ENCODE peak calls at places on chromosomes 11 and 22, in six cellular contexts. P, T, O, J, X and G are unnamed samples.

GRCh38 chr11:125114518-125114917 is 3.1 kb upstream of the TMEM218 start:
- DNase-seq in P (no peak), O (no peak), T (no peak), X (no peak), J (no peak), G (no peak)

GRCh38 chr11:44950036-44950624 is 553 bp downstream of the TP53I11 start:
- DNase-seq in T (no peak), O (no peak), X (no peak), P (no peak), J (peak; percentile 54), G (no peak)

GRCh38 chr22:33678523-33678922 is 241.8 kb downstream of the LARGE1 start:
- DNase-seq in X (no peak), J (no peak), O (no peak), P (no peak), T (no peak), G (no peak)

GRCh38 chr11:117706322-117706814 is 90.6 kb downstream of the DSCAML1 start:
- DNase-seq in O (no peak), T (no peak), P (no peak), X (no peak), J (no peak), G (no peak)

GRCh38 chr22:41574847-41575381 is 14.1 kb downstream of the CSDC2 start:
- DNase-seq in P (no peak), J (peak; percentile 79), X (no peak), T (peak; percentile 70), O (no peak), G (no peak)

GRCh38 chr11:124717786-124718634 is 21.7 kb upstream of the NRGN start:
- DNase-seq in O (no peak), T (peak; percentile 28), P (no peak), X (no peak), J (peak; percentile 32), G (no peak)

GRCh38 chr22:42932857-42933782 is 76.0 kb upstream of the ARFGAP3 start:
- DNase-seq in T (no peak), J (peak; percentile 69), X (no peak), O (no peak), P (no peak), G (peak; percentile 78)

GRCh38 chr22:23068832-23069385 is 1.4 kb upstream of the GNAZ start:
- DNase-seq in P (no peak), J (no peak), X (no peak), T (no peak), O (peak; percentile 39), G (peak; percentile 18)

GRCh38 chr11:17610402-17610894 is 63.4 kb downstream of the OTOG start:
- DNase-seq in O (no peak), P (no peak), T (no peak), J (no peak), X (no peak), G (no peak)

GRCh38 chr22:45263790-45264269 is 20.9 kb upstream of the UPK3A start:
- DNase-seq in O (no peak), T (peak; percentile 78), X (peak; percentile 54), J (peak; percentile 75), P (peak; percentile 72), G (peak; percentile 74)

GRCh38 chr22:19343470-19343869 is 52.0 kb upstream of the CLTCL1 start:
- DNase-seq in O (no peak), T (no peak), X (no peak), P (no peak), J (no peak), G (no peak)

GRCh38 chr11:13596601-13597000 is 71.9 kb upstream of the FAR1 start:
- DNase-seq in J (no peak), T (no peak), O (no peak), P (no peak), X (no peak), G (no peak)

GRCh38 chr11:125679397-125679796 is 1.2 kb downstream of the ACRV1 start:
- DNase-seq in T (peak; percentile 9), O (no peak), J (no peak), X (no peak), P (no peak), G (no peak)

GRCh38 chr22:17964647-17965046 is 59.7 kb downstream of the MICAL3 start:
- DNase-seq in O (no peak), P (no peak), J (no peak), T (no peak), X (no peak), G (no peak)

GRCh38 chr22:36445158-36445668 is 36.2 kb downstream of the TXN2 start:
- DNase-seq in J (peak; percentile 61), X (no peak), O (no peak), T (peak; percentile 98), P (peak; percentile 51), G (no peak)

GRCh38 chr22:41862160-41862529 is 29.2 kb downstream of the SREBF2 start:
- DNase-seq in X (peak; percentile 65), P (peak; percentile 50), J (no peak), O (no peak), T (peak; percentile 37), G (no peak)

GRCh38 chr22:29306830-29307657 is 594 bp downstream of the GAS2L1 start:
- DNase-seq in T (peak; percentile 70), X (no peak), P (no peak), O (no peak), J (peak; percentile 87), G (no peak)

GRCh38 chr11:72280037-72280436 is 36.1 kb upstream of the PHOX2A start:
- DNase-seq in J (no peak), O (no peak), P (no peak), X (no peak), T (no peak), G (no peak)

GRCh38 chr11:12200359-12201015 is 90.1 kb downstream of the MICAL2 start:
- DNase-seq in J (peak; percentile 68), T (peak; percentile 68), X (no peak), P (no peak), O (no peak), G (no peak)

GRCh38 chr11:57476883-57477506 is 16.7 kb downstream of the RTN4RL2 start:
- DNase-seq in J (peak; percentile 36), O (no peak), P (no peak), T (no peak), X (peak; percentile 64), G (no peak)

GRCh38 chr11:13074714-13075464 is 65.8 kb downstream of the RASSF10 start:
- DNase-seq in J (no peak), T (no peak), P (no peak), X (no peak), O (no peak), G (no peak)

GRCh38 chr11:39992550-39992949 is 1466.9 kb downstream of the LRRC4C start:
- DNase-seq in X (no peak), O (no peak), T (no peak), P (no peak), J (no peak), G (no peak)

GRCh38 chr11:86218125-86219081 is 26.1 kb upstream of the EED start:
- DNase-seq in J (peak; percentile 77), P (no peak), X (peak; percentile 56), T (peak; percentile 81), O (no peak), G (peak; percentile 52)

GRCh38 chr11:64759131-64759721 is 548 bp downstream of the PYGM start:
- DNase-seq in T (no peak), J (no peak), X (no peak), P (no peak), O (peak; percentile 82), G (no peak)

GRCh38 chr22:27980424-27981148 is 61.5 kb upstream of the PITPNB start:
- DNase-seq in T (no peak), O (no peak), P (no peak), X (no peak), J (no peak), G (no peak)

GRCh38 chr22:47204002-47204979 is 441.8 kb downstream of the TBC1D22A start:
- DNase-seq in P (no peak), O (no peak), J (no peak), T (no peak), X (no peak), G (no peak)

GRCh38 chr11:28108909-28109308 is 721 bp downstream of the METTL15 start:
- DNase-seq in O (no peak), T (no peak), P (no peak), J (no peak), X (peak; percentile 40), G (no peak)

GRCh38 chr11:109859325-109859724 is 233.9 kb upstream of the ZC3H12C start:
- DNase-seq in O (no peak), P (no peak), X (no peak), J (no peak), T (peak; percentile 60), G (no peak)

GRCh38 chr22:44309137-44309536 is 3.6 kb downstream of the SHISAL1 start:
- DNase-seq in T (peak; percentile 89), P (peak; percentile 27), O (no peak), J (no peak), X (peak; percentile 81), G (no peak)

GRCh38 chr11:101445761-101446160 is 138.0 kb downstream of the TRPC6 start:
- DNase-seq in P (no peak), J (no peak), T (no peak), O (no peak), X (no peak), G (no peak)

GRCh38 chr22:39473856-39474255 is 17.0 kb downstream of the MGAT3 start:
- DNase-seq in X (no peak), T (no peak), P (no peak), O (peak; percentile 62), J (no peak), G (no peak)
- TF ChIP-seq CTCF in X (no peak), T (no peak), P (no peak), O (no peak), J (no peak), G (no peak)

DNA sequence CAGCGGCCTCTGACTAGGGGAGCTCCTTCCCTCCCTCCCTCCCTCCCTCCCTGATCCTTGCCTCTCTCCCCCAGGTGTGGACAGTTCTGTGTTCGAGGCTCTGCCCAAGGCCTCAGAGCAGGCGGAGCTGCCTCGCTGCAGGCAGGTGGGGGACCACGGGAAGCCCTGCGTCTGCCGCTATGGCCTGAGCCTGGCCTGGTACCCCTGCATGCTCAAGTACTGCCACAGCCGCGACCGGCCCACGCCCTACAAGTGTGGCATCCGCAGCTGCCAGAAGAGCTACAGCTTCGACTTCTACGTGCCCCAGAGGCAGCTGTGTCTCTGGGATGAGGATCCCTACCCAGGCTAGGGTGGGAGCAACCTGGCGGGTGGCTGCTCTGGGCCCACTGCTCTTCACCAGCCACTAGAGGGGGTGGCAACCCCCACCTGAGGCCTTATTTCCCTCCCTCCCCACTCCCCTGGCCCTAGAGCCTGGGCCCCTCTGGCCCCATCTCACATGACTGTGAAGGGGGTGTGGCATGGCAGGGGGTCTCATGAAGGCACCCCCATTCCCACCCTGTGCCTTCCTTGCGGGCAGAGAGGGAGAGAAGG is 11.1 kb upstream of the POU2F3 start:
- DNase-seq in X (no peak), P (no peak), J (no peak), T (no peak), O (no peak), G (no peak)
- TF ChIP-seq CTCF in X (peak; percentile 31), P (no peak), J (no peak), T (peak; percentile 2), O (no peak), G (no peak)

GRCh38 chr11:60625262-60625661 is 74.2 kb upstream of the MS4A8 start:
- DNase-seq in J (no peak), X (no peak), O (no peak), P (peak; percentile 21), T (peak; percentile 28), G (no peak)
- TF ChIP-seq CTCF in J (no peak), X (peak; percentile 52), O (peak; percentile 67), P (no peak), T (peak; percentile 25), G (no peak)

GRCh38 chr11:16252373-16252772 is 104.0 kb downstream of the SOX6 start:
- DNase-seq in O (no peak), J (no peak), T (peak; percentile 2), X (no peak), P (no peak), G (no peak)
- TF ChIP-seq CTCF in O (peak; percentile 68), J (no peak), T (peak; percentile 28), X (peak; percentile 20), P (no peak), G (no peak)

GRCh38 chr11:406796-407650 is 7.8 kb downstream of the SIGIRR start:
- DNase-seq in O (no peak), T (peak; percentile 71), P (peak; percentile 93), J (peak; percentile 82), X (peak; percentile 49), G (peak; percentile 93)
- TF ChIP-seq CTCF in O (peak; percentile 42), T (no peak), P (no peak), J (peak; percentile 16), X (no peak), G (peak; percentile 27)